ENCODE peak calls at places on chromosomes 12 and 14, in four cellular contexts. L is left colon, N is Panc1, O is Right ventricle myocardium superior. F is an unnamed sample.
A peak's percentile ranks its signal among the peaks of the same experiment; 100 is the strongest.

GRCh38 chr12:28770329-28770728 is 378.7 kb upstream of the FAR2 start:
- ATAC-seq in N (no peak), L (peak; percentile 93), O (peak; percentile 55), F (no peak)

GRCh38 chr14:95707327-95707726 is 6.6 kb downstream of the TCL1A start:
- ATAC-seq in O (no peak), N (no peak), L (no peak), F (no peak)

GRCh38 chr12:54991161-54991991 is 6.8 kb upstream of the TESPA1 start:
- ATAC-seq in L (no peak), N (no peak), O (no peak), F (no peak)

GRCh38 chr12:62866451-62867082 is 68.4 kb downstream of the PPM1H start:
- ATAC-seq in N (peak; percentile 55), L (no peak), O (peak; percentile 60), F (peak; percentile 74)

GRCh38 chr12:104785886-104786285 is 172.2 kb downstream of the SLC41A2 start:
- ATAC-seq in O (no peak), L (no peak), N (no peak), F (no peak)

GRCh38 chr14:99525699-99526080 is 44.5 kb downstream of the CCNK start:
- ATAC-seq in L (no peak), N (no peak), O (no peak), F (no peak)

GRCh38 chr12:56081393-56082347 is 1.7 kb downstream of the ERBB3 start:
- ATAC-seq in L (peak; percentile 62), O (no peak), N (no peak), F (no peak)

GRCh38 chr14:34935552-34935951 is 47.2 kb upstream of the SRP54 start:
- ATAC-seq in L (no peak), N (no peak), O (no peak), F (no peak)

GRCh38 chr12:108694812-108695278 is 36.5 kb downstream of the CORO1C start:
- ATAC-seq in L (no peak), N (no peak), O (no peak), F (no peak)

GRCh38 chr14:88683119-88683518 is 109.6 kb downstream of the EML5 start:
- ATAC-seq in O (no peak), L (peak; percentile 93), N (no peak), F (no peak)

GRCh38 chr12:75960086-75960910 is 71.3 kb downstream of the PHLDA1 start:
- ATAC-seq in N (peak; percentile 19), L (peak; percentile 84), O (no peak), F (peak; percentile 37)

F was measured in SK-N-SH treated with all-trans-retinoic acid at 6 μM for 48 hours.